ENCODE peak calls at places on chromosome 9, in four cellular contexts. One of them, this sample, is unnamed.

GRCh38 chr9:38125889-38126288 is 56.9 kb upstream of the SHB start:
- DNase-seq in K562: no peak
- DNase-seq in GM12891: no peak
- DNase-seq in GM12878: no peak
- DNase-seq in this sample: no peak

GRCh38 chr9:119458068-119458467 is 88.8 kb upstream of the BRINP1 start:
- DNase-seq in GM12891: no peak
- DNase-seq in K562: no peak
- DNase-seq in GM12878: no peak
- DNase-seq in this sample: no peak

GRCh38 chr9:86413966-86414880 is 60.0 kb upstream of the TUT7 start:
- DNase-seq in GM12878: no peak
- DNase-seq in K562: peak
- DNase-seq in GM12891: no peak
- DNase-seq in this sample: no peak

GRCh38 chr9:112443200-112443599 is 43.4 kb upstream of the KIAA1958 start:
- DNase-seq in GM12891: no peak
- DNase-seq in GM12878: no peak
- DNase-seq in K562: no peak
- DNase-seq in this sample: peak

GRCh38 chr9:27791311-27791710 is 218.0 kb upstream of the C9orf72 start:
- DNase-seq in GM12878: no peak
- DNase-seq in K562: no peak
- DNase-seq in GM12891: no peak
- DNase-seq in this sample: no peak

GRCh38 chr9:130041648-130042405 is 1.2 kb downstream of the FNBP1 start:
- DNase-seq in GM12878: no peak
- DNase-seq in GM12891: no peak
- DNase-seq in K562: no peak
- DNase-seq in this sample: no peak

GRCh38 chr9:93184439-93185221 is 691 bp downstream of the WNK2 start:
- DNase-seq in GM12878: no peak
- DNase-seq in GM12891: no peak
- DNase-seq in K562: no peak
- DNase-seq in this sample: no peak

GRCh38 chr9:109537288-109537687 is 39.2 kb upstream of the PTPN3 start:
- DNase-seq in K562: no peak
- DNase-seq in GM12891: no peak
- DNase-seq in GM12878: no peak
- DNase-seq in this sample: no peak

GRCh38 chr9:128927731-128928411 is 7.1 kb downstream of the PHYHD1 start:
- DNase-seq in GM12878: peak
- DNase-seq in K562: peak
- DNase-seq in GM12891: no peak
- DNase-seq in this sample: peak

GRCh38 chr9:69999331-69999730 is 44.3 kb upstream of the MAMDC2 start:
- DNase-seq in K562: no peak
- DNase-seq in GM12891: no peak
- DNase-seq in GM12878: no peak
- DNase-seq in this sample: no peak

GRCh38 chr9:92077868-92078267 is 37.3 kb downstream of the SPTLC1 start:
- DNase-seq in K562: no peak
- DNase-seq in GM12891: no peak
- DNase-seq in GM12878: no peak
- DNase-seq in this sample: no peak

GRCh38 chr9:86557063-86557766 is 203.0 kb upstream of the TUT7 start:
- DNase-seq in GM12878: no peak
- DNase-seq in GM12891: no peak
- DNase-seq in K562: no peak
- DNase-seq in this sample: no peak

GRCh38 chr9:123283048-123283408 is 14.6 kb upstream of the STRBP start:
- DNase-seq in GM12891: no peak
- DNase-seq in GM12878: no peak
- DNase-seq in K562: no peak
- DNase-seq in this sample: no peak

GRCh38 chr9:107486674-107487520 is 2.7 kb downstream of the KLF4 start:
- DNase-seq in GM12891: no peak
- DNase-seq in GM12878: no peak
- DNase-seq in K562: no peak
- DNase-seq in this sample: no peak

GRCh38 chr9:38048319-38048969 is 20.6 kb downstream of the SHB start:
- DNase-seq in GM12891: no peak
- DNase-seq in K562: no peak
- DNase-seq in GM12878: no peak
- DNase-seq in this sample: no peak

GRCh38 chr9:91900057-91900816 is 49.8 kb downstream of the ROR2 start:
- DNase-seq in K562: peak
- DNase-seq in GM12878: no peak
- DNase-seq in GM12891: no peak
- DNase-seq in this sample: no peak

GRCh38 chr9:104863180-104863883 is 64.6 kb downstream of the ABCA1 start:
- DNase-seq in GM12891: peak
- DNase-seq in GM12878: peak
- DNase-seq in K562: peak
- DNase-seq in this sample: no peak

GRCh38 chr9:15873573-15874177 is 320.8 kb downstream of the CCDC171 start:
- DNase-seq in GM12891: no peak
- DNase-seq in GM12878: no peak
- DNase-seq in K562: peak
- DNase-seq in this sample: no peak

GRCh38 chr9:76927540-76928240 is 21.8 kb upstream of the PRUNE2 start:
- DNase-seq in GM12878: no peak
- DNase-seq in K562: no peak
- DNase-seq in GM12891: no peak
- DNase-seq in this sample: no peak

GRCh38 chr9:38026021-38026809 is 42.8 kb downstream of the SHB start:
- DNase-seq in K562: peak
- DNase-seq in GM12878: no peak
- DNase-seq in GM12891: no peak
- DNase-seq in this sample: no peak

GRCh38 chr9:91047993-91048607 is 246.5 kb downstream of the SYK start:
- DNase-seq in K562: no peak
- DNase-seq in GM12891: no peak
- DNase-seq in GM12878: no peak
- DNase-seq in this sample: no peak

GRCh38 chr9:14752271-14752670 is 29.7 kb upstream of the CER1 start:
- DNase-seq in GM12878: no peak
- DNase-seq in K562: no peak
- DNase-seq in GM12891: no peak
- DNase-seq in this sample: no peak

DNA sequence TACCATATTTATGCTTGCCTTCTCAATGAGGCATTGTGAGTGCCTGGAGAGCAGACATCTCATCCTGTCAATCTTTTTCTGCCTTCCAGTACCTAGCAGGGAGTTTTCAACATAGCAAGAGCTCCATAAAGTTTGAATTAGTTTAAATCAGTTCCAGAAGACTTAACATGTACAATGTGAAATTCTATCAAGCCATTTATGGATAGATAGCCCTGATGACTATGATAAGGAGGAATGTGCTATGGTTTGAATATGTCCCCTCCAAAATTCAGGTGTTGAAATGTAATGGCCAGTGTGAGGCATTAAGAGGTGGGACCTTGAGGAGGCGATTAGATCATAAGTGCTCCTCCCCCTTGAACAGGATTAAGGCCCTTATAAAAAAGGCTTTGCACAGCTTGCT is 306.9 kb upstream of the SMARCA2 start:
- DNase-seq in K562: no peak
- DNase-seq in GM12891: no peak
- DNase-seq in GM12878: no peak
- DNase-seq in this sample: no peak
- TF ChIP-seq SPI1 in K562: no peak
- TF ChIP-seq SPI1 in GM12891: no peak
- TF ChIP-seq SPI1 in GM12878: no peak
- TF ChIP-seq SPI1 in this sample: no peak

GRCh38 chr9:96080364-96080763 is 204.9 kb downstream of the ERCC6L2 start:
- DNase-seq in GM12878: no peak
- DNase-seq in GM12891: no peak
- DNase-seq in K562: no peak
- DNase-seq in this sample: no peak
- TF ChIP-seq SPI1 in GM12878: no peak
- TF ChIP-seq SPI1 in GM12891: no peak
- TF ChIP-seq SPI1 in K562: no peak
- TF ChIP-seq SPI1 in this sample: no peak

GRCh38 chr9:98637381-98637780 is 71.4 kb downstream of the GABBR2 start:
- DNase-seq in K562: no peak
- DNase-seq in GM12891: no peak
- DNase-seq in GM12878: no peak
- DNase-seq in this sample: no peak
- TF ChIP-seq SPI1 in K562: no peak
- TF ChIP-seq SPI1 in GM12891: no peak
- TF ChIP-seq SPI1 in GM12878: no peak
- TF ChIP-seq SPI1 in this sample: no peak

GRCh38 chr9:100670719-100671118 is 92.8 kb downstream of the CAVIN4 start:
- DNase-seq in GM12878: no peak
- DNase-seq in GM12891: no peak
- DNase-seq in K562: no peak
- DNase-seq in this sample: no peak
- TF ChIP-seq SPI1 in GM12878: peak
- TF ChIP-seq SPI1 in GM12891: peak
- TF ChIP-seq SPI1 in K562: no peak
- TF ChIP-seq SPI1 in this sample: no peak

DNA sequence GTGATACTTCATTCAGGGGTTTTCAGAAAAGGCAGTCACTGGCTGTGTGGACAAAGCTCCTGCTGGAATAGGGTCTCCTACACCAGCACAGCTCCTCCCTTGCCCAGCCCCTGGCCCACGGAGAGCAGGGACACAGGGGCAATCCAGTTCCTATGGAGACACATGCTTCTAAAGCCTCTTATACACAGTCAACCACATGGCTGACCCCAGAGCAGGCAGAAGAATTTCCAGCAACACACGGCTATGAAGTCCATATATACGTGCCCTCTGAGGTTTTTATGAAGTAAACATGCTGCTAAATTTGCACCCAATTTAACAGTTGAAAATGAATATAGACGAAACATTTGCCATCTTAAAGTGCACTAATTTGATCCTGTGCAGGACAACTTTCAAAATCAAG is 19.4 kb downstream of the PSMB7 start:
- DNase-seq in GM12878: no peak
- DNase-seq in GM12891: no peak
- DNase-seq in K562: no peak
- DNase-seq in this sample: no peak
- TF ChIP-seq SPI1 in GM12878: no peak
- TF ChIP-seq SPI1 in GM12891: no peak
- TF ChIP-seq SPI1 in K562: no peak
- TF ChIP-seq SPI1 in this sample: no peak

DNA sequence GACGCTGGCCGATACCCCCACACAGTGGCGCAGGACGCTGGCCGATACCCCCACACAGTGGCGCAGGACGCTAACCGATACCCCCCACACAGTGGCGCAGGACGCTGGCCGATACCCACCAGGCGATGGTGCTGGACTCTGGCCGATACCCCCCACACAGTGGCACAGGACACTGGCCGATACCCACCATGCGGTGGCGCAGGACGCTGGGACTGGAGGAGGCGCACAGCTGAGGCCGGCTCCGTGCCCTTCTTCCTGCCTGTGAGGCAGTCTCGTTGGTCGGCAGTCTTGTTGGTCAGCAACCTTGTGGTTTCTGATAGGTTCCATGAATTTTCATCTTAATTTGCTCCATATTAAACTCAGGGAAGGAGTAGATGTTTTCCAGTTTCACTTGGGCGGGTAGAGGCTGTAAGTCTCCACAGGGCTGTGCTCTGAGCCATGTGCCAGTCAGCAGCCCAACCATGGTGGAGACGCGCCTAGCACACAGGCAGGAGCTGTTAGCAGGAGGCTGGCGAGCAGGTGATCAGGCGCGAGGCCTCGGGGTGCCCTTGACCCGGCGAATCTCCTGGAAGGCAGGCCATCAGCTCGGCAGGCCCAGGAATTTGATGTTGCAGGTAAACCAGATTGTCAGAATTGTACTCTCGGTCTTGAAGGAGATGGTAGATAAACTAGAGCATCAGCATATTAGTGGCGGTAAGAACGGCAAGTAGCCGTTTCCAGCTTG is 75.6 kb downstream of the EHMT1 start:
- DNase-seq in K562: no peak
- DNase-seq in GM12891: no peak
- DNase-seq in GM12878: no peak
- DNase-seq in this sample: no peak
- TF ChIP-seq SPI1 in K562: no peak
- TF ChIP-seq SPI1 in GM12891: no peak
- TF ChIP-seq SPI1 in GM12878: no peak
- TF ChIP-seq SPI1 in this sample: no peak

GRCh38 chr9:89564257-89564878 is 40.4 kb upstream of the GADD45G start:
- DNase-seq in GM12891: peak
- DNase-seq in K562: peak
- DNase-seq in GM12878: no peak
- DNase-seq in this sample: peak
- TF ChIP-seq SPI1 in GM12891: no peak
- TF ChIP-seq SPI1 in K562: no peak
- TF ChIP-seq SPI1 in GM12878: no peak
- TF ChIP-seq SPI1 in this sample: no peak

DNA sequence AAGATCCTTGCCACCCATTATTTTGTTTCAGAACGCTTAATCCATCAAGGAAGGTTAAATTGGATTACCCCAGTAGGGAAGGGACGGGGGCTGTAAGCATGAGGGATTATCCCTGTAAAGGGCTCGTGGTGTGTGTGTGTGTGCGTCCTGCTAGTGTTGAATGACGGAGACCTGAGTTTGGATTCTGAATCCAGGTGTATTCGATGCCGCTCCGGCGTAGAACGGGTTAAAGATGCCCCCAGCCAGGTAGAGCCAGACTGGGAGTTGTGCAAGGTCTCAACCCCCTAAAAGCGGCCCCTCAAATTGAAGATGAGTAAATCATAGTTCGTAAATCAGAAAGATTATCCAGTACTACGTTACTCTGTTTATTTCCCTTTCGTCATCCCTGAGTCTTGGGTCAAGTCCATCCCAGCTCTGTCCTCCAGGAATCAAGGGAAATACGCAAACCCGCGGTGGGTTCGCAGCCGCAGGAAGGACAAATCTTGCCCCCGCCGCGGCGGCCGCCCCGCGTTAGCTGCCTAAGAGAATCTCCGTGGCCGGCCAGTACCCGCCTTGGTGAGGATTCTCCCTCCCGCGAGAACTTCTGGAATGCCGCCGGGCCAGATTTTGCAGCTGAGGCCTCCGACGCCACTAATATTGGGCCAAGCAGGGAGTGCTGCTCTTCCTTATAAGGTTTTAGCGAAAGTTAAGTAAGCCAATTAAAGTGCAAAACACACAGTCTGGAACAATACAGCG is 586 bp upstream of the MTAP start:
- DNase-seq in GM12878: no peak
- DNase-seq in GM12891: no peak
- DNase-seq in K562: no peak
- DNase-seq in this sample: no peak
- TF ChIP-seq SPI1 in GM12878: no peak
- TF ChIP-seq SPI1 in GM12891: no peak
- TF ChIP-seq SPI1 in K562: no peak
- TF ChIP-seq SPI1 in this sample: no peak

GRCh38 chr9:120781236-120781635 is 12.0 kb downstream of the FBXW2 start:
- DNase-seq in K562: no peak
- DNase-seq in GM12891: no peak
- DNase-seq in GM12878: no peak
- DNase-seq in this sample: peak

GRCh38 chr9:120779227-120779626 is 14.0 kb downstream of the FBXW2 start:
- DNase-seq in GM12878: no peak
- DNase-seq in K562: no peak
- DNase-seq in GM12891: no peak
- DNase-seq in this sample: no peak

GRCh38 chr9:120780367-120780766 is 12.8 kb downstream of the FBXW2 start:
- DNase-seq in K562: no peak
- DNase-seq in GM12878: no peak
- DNase-seq in GM12891: no peak
- DNase-seq in this sample: no peak

GRCh38 chr9:120787906-120788305 is 5.3 kb downstream of the FBXW2 start:
- DNase-seq in GM12891: no peak
- DNase-seq in K562: no peak
- DNase-seq in GM12878: no peak
- DNase-seq in this sample: no peak

GRCh38 chr9:120783611-120784047 is 9.6 kb downstream of the FBXW2 start:
- DNase-seq in GM12878: no peak
- DNase-seq in K562: no peak
- DNase-seq in GM12891: no peak
- DNase-seq in this sample: peak
- TF ChIP-seq SPI1 in GM12878: no peak
- TF ChIP-seq SPI1 in K562: no peak
- TF ChIP-seq SPI1 in GM12891: no peak
- TF ChIP-seq SPI1 in this sample: no peak